ENCODE peak calls at places on chromosomes 3 and 15, in eight cellular contexts. L, H, U, W, A, N, Q and T are unnamed samples.

GRCh38 chr3:65854606-65855304 is 184.0 kb downstream of the MAGI1 start:
- DNase-seq in W (no peak), L (peak), U (peak), Q (peak), H (no peak), A (no peak), N (peak), T (no peak)

GRCh38 chr3:31908391-31909097 is 72.5 kb downstream of the OSBPL10 start:
- DNase-seq in H (no peak), W (no peak), Q (no peak), N (peak), A (peak), L (peak), U (peak), T (no peak)

GRCh38 chr3:188026191-188026968 is 127.6 kb upstream of the LPP start:
- DNase-seq in H (no peak), L (no peak), W (no peak), U (no peak), A (no peak), Q (no peak), N (no peak), T (no peak)

GRCh38 chr15:42214600-42214999 is 6.5 kb upstream of the VPS39 start:
- DNase-seq in U (no peak), Q (no peak), H (no peak), W (no peak), L (no peak), N (no peak), A (no peak), T (no peak)

GRCh38 chr3:174408310-174408709 is 450.8 kb upstream of the NAALADL2 start:
- DNase-seq in H (no peak), A (peak), N (peak), U (peak), Q (no peak), L (peak), W (no peak), T (peak)

GRCh38 chr3:75089831-75090230 is 475.4 kb upstream of the CNTN3 start:
- DNase-seq in U (no peak), Q (no peak), W (no peak), L (no peak), A (no peak), H (no peak), N (no peak), T (no peak)

GRCh38 chr3:106827515-106828213 is 549.6 kb upstream of the CCDC54 start:
- DNase-seq in W (no peak), H (no peak), L (peak), A (no peak), Q (no peak), N (peak), U (peak), T (peak)

GRCh38 chr3:25120666-25121065 is 307.4 kb upstream of the RARB start:
- DNase-seq in U (no peak), Q (no peak), L (no peak), N (no peak), H (no peak), W (no peak), A (peak), T (no peak)

GRCh38 chr3:58720526-58720925 is 54.0 kb upstream of the FAM3D start:
- DNase-seq in A (no peak), W (no peak), L (no peak), Q (no peak), U (no peak), N (no peak), H (no peak), T (no peak)

GRCh38 chr3:49880581-49881328 is 11.0 kb upstream of the CAMKV start:
- DNase-seq in L (no peak), H (no peak), W (no peak), A (no peak), Q (no peak), N (no peak), U (no peak), T (no peak)

GRCh38 chr3:14949126-14949525 is 1.7 kb downstream of the NR2C2 start:
- DNase-seq in U (no peak), W (no peak), Q (no peak), N (no peak), A (no peak), L (no peak), H (no peak), T (peak)

GRCh38 chr3:33848624-33849347 is 50.4 kb downstream of the PDCD6IP start:
- DNase-seq in H (no peak), N (no peak), L (no peak), Q (no peak), W (no peak), U (no peak), A (no peak), T (no peak)

GRCh38 chr3:46293035-46293724 is 50.9 kb downstream of the CCR3 start:
- DNase-seq in L (no peak), Q (no peak), N (no peak), A (no peak), H (no peak), W (no peak), U (no peak), T (no peak)

GRCh38 chr3:40771112-40771511 is 246.4 kb downstream of the ZNF621 start:
- DNase-seq in H (no peak), L (no peak), U (no peak), W (no peak), N (no peak), Q (no peak), A (no peak), T (no peak)

GRCh38 chr15:91469627-91470567 is 369.8 kb downstream of the SV2B start:
- DNase-seq in H (no peak), Q (no peak), A (no peak), U (no peak), W (no peak), L (no peak), N (no peak), T (no peak)

GRCh38 chr3:193499801-193500485 is 54.8 kb downstream of the ATP13A4 start:
- DNase-seq in Q (no peak), W (no peak), A (no peak), L (no peak), U (no peak), N (no peak), H (no peak), T (no peak)

GRCh38 chr3:35670408-35670807 is 31.1 kb downstream of the ARPP21 start:
- DNase-seq in N (no peak), W (no peak), A (no peak), H (no peak), Q (no peak), U (no peak), L (no peak), T (no peak)

GRCh38 chr3:22887664-22888291 is 315.3 kb upstream of the UBE2E2 start:
- DNase-seq in W (no peak), L (peak), A (peak), N (peak), U (peak), Q (peak), H (no peak), T (peak)

GRCh38 chr3:64832098-64832497 is 144.3 kb upstream of the ADAMTS9 start:
- DNase-seq in W (no peak), H (no peak), L (no peak), N (no peak), A (no peak), U (no peak), Q (no peak), T (no peak)

GRCh38 chr3:69032137-69032536 is 18.7 kb upstream of the EOGT start:
- DNase-seq in H (no peak), U (peak), N (peak), L (peak), A (no peak), Q (no peak), W (no peak), T (no peak)

GRCh38 chr3:128541246-128541645 is 48.2 kb upstream of the GATA2 start:
- DNase-seq in A (no peak), W (no peak), N (no peak), H (no peak), U (no peak), L (no peak), Q (no peak), T (no peak)

GRCh38 chr15:80732148-80732547 is 37.0 kb downstream of the ABHD17C start:
- DNase-seq in N (no peak), W (no peak), U (no peak), L (no peak), A (no peak), Q (no peak), H (no peak), T (no peak)

GRCh38 chr15:36688310-36689102 is 109.1 kb downstream of the CDIN1 start:
- DNase-seq in H (no peak), A (no peak), W (no peak), L (peak), Q (no peak), N (peak), U (peak), T (peak)

GRCh38 chr3:117268318-117268717 is 558.7 kb downstream of the TUSC7 start:
- DNase-seq in W (no peak), U (no peak), N (no peak), A (no peak), Q (no peak), H (no peak), L (no peak), T (no peak)

DNA sequence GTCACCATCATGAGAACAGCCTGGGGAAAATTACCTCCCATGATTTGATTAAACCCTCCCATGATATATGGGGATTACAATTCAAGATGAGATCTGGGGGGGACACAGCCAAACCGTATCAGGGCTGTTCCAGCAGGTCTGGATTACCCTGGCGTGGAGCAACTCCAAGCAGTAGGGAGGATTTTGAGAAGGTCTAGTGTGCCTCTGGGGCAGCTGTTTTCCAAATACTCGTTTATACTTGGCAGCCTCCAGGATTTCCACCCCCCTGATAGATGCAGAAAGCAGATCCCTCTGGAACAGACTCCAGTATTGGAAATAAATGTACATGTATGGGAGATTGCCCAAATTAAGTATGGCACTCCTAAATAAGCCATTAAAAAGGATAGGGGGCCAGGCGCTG is 7.7 kb upstream of the IRAK2 start:
- DNase-seq in A (no peak), N (no peak), H (no peak), W (no peak), L (no peak), U (no peak), Q (no peak), T (no peak)
- H3K4me3 ChIP-seq in A (no peak), N (no peak), H (no peak), W (no peak), L (no peak), U (no peak), Q (no peak), T (no peak)

DNA sequence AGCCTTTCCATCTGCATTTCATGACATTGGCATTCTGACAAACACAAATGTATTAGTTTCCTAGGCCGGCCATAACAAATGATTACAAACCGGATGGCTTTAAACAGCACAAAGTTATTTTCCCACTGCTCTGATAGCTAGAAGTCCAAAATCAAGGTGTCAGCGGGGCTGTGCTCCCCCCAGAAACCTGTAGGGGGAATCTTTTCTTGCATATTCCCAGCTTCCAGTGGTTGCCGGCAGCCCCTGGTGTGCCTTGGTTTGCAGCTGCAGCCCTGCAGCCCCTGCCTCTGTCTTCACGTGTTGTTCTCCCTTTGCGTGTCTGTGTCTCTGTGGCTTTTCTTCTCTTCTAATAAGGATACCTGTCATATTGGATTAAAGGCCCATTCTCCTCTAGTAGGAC is 79.0 kb upstream of the CDV3 start:
- DNase-seq in N (no peak), L (peak), A (peak), U (no peak), Q (no peak), W (no peak), H (no peak), T (peak)
- TF ChIP-seq CTCF in N (peak), L (peak), A (peak), U (peak), Q (no peak), W (no peak), H (no peak), T (peak)

GRCh38 chr15:25422021-25422420 is 16.8 kb downstream of the UBE3A start:
- DNase-seq in N (no peak), Q (no peak), H (no peak), W (no peak), U (peak), L (no peak), A (no peak), T (no peak)
- H3K4me3 ChIP-seq in N (no peak), Q (no peak), H (no peak), W (no peak), U (no peak), L (no peak), A (no peak), T (no peak)

GRCh38 chr3:160473233-160473632 is 23.6 kb upstream of the TRIM59 start:
- DNase-seq in L (peak), Q (no peak), A (no peak), H (no peak), U (peak), W (no peak), N (peak), T (peak)
- TF ChIP-seq CTCF in L (no peak), Q (no peak), A (no peak), H (no peak), U (no peak), W (no peak), N (peak), T (peak)

GRCh38 chr15:26083457-26084350 is 220.6 kb upstream of the ATP10A start:
- DNase-seq in N (peak), U (no peak), L (no peak), Q (no peak), W (no peak), H (no peak), A (no peak), T (no peak)
- H3K4me3 ChIP-seq in N (no peak), U (peak), L (no peak), Q (no peak), W (no peak), H (no peak), A (no peak), T (no peak)

GRCh38 chr3:197802505-197803459 is 11.7 kb downstream of the LRCH3 start:
- DNase-seq in Q (no peak), W (no peak), L (no peak), A (no peak), N (no peak), U (peak), H (no peak), T (no peak)
- TF ChIP-seq CTCF in Q (peak), W (no peak), L (peak), A (no peak), N (peak), U (peak), H (no peak), T (peak)

GRCh38 chr15:73996267-73996666 is 1.8 kb downstream of the PML start:
- DNase-seq in Q (no peak), L (no peak), A (no peak), N (no peak), H (no peak), U (no peak), W (no peak), T (no peak)
- H3K4me3 ChIP-seq in Q (peak), L (peak), A (no peak), N (peak), H (peak), U (peak), W (peak), T (peak)

GRCh38 chr3:108887777-108888176 is 65.2 kb downstream of the TRAT1 start:
- DNase-seq in L (no peak), W (no peak), A (no peak), H (no peak), Q (no peak), N (no peak), U (no peak), T (no peak)

GRCh38 chr3:108882762-108883161 is 60.2 kb downstream of the TRAT1 start:
- DNase-seq in A (no peak), N (no peak), Q (no peak), W (no peak), L (no peak), H (no peak), U (no peak), T (no peak)

GRCh38 chr3:108879915-108880314 is 57.3 kb downstream of the TRAT1 start:
- DNase-seq in L (no peak), U (peak), Q (no peak), H (no peak), A (peak), W (no peak), N (no peak), T (no peak)

GRCh38 chr3:108887137-108887536 is 64.6 kb downstream of the TRAT1 start:
- DNase-seq in U (no peak), W (no peak), Q (no peak), N (no peak), H (no peak), A (no peak), L (no peak), T (no peak)

DNA sequence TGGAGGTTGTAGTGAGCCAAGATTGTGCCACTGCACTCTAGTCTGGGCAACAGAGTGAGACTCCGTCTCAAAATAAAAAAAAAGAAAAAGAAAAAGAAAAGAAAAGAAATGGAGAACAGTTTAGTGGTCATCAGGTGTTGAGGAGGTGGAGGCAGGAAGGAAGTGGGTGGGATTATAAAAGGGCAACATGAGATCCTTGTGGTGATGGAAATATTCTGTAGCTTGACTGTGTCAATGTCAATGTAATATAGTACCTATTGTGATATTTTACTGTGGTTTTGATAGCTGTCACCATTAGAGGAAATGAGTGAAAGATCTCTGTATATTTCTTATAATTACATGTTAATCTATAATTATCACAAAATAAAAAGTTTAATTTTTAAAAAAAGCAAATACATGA is 60.8 kb downstream of the TRAT1 start:
- DNase-seq in U (no peak), H (no peak), L (no peak), N (no peak), Q (no peak), W (no peak), A (no peak), T (no peak)
- TF ChIP-seq CTCF in U (no peak), H (no peak), L (no peak), N (no peak), Q (no peak), W (no peak), A (no peak), T (no peak)

GRCh38 chr15:28255965-28256364 is 66.0 kb downstream of the HERC2 start:
- DNase-seq in Q (no peak), N (no peak), L (no peak), A (no peak), U (no peak), H (no peak), W (no peak), T (no peak)
- H3K4me3 ChIP-seq in Q (no peak), N (no peak), L (no peak), A (no peak), U (no peak), H (no peak), W (no peak), T (no peak)